ENCODE peak calls at places on chromosomes 11 and 22, in seven cellular contexts. One of them, this sample, is unnamed.
A peak's percentile ranks its signal among the peaks of the same experiment; 100 is the strongest.

GRCh38 chr11:112364962-112365481 is 104.4 kb upstream of the PLET1 start:
- DNase-seq in H54: no peak
- DNase-seq in fibroblast of lung: peak; percentile 95
- DNase-seq in astrocyte of the spinal cord: peak; percentile 88
- DNase-seq in fibroblast of the conjunctiva: peak; percentile 85
- DNase-seq in HFFc6: peak; percentile 95
- DNase-seq in NCI-H2081: no peak
- DNase-seq in this sample: peak; percentile 63

GRCh38 chr11:8287297-8288070 is 23.8 kb upstream of the LMO1 start:
- DNase-seq in HFFc6: no peak
- DNase-seq in H54: no peak
- DNase-seq in astrocyte of the spinal cord: no peak
- DNase-seq in fibroblast of lung: no peak
- DNase-seq in fibroblast of the conjunctiva: no peak
- DNase-seq in NCI-H2081: no peak
- DNase-seq in this sample: no peak

GRCh38 chr11:43697679-43698078 is 17.1 kb downstream of the HSD17B12 start:
- DNase-seq in HFFc6: no peak
- DNase-seq in fibroblast of the conjunctiva: no peak
- DNase-seq in fibroblast of lung: peak; percentile 25
- DNase-seq in H54: no peak
- DNase-seq in NCI-H2081: no peak
- DNase-seq in astrocyte of the spinal cord: peak; percentile 20
- DNase-seq in this sample: no peak

GRCh38 chr11:32440372-32440888 is 5.1 kb upstream of the WT1 start:
- DNase-seq in fibroblast of lung: no peak
- DNase-seq in NCI-H2081: no peak
- DNase-seq in H54: no peak
- DNase-seq in astrocyte of the spinal cord: peak; percentile 28
- DNase-seq in fibroblast of the conjunctiva: no peak
- DNase-seq in HFFc6: no peak
- DNase-seq in this sample: no peak

GRCh38 chr11:15967966-15968365 is 388.4 kb downstream of the SOX6 start:
- DNase-seq in HFFc6: no peak
- DNase-seq in fibroblast of lung: peak; percentile 91
- DNase-seq in fibroblast of the conjunctiva: peak; percentile 75
- DNase-seq in astrocyte of the spinal cord: peak; percentile 63
- DNase-seq in NCI-H2081: no peak
- DNase-seq in H54: no peak
- DNase-seq in this sample: peak; percentile 89

GRCh38 chr11:73312806-73313403 is 4.8 kb downstream of the ARHGEF17 start:
- DNase-seq in H54: no peak
- DNase-seq in NCI-H2081: no peak
- DNase-seq in HFFc6: peak; percentile 42
- DNase-seq in fibroblast of lung: peak; percentile 67
- DNase-seq in fibroblast of the conjunctiva: no peak
- DNase-seq in astrocyte of the spinal cord: peak; percentile 72
- DNase-seq in this sample: no peak

GRCh38 chr22:49642331-49642730 is 185.3 kb downstream of the BRD1 start:
- DNase-seq in fibroblast of the conjunctiva: no peak
- DNase-seq in fibroblast of lung: no peak
- DNase-seq in H54: no peak
- DNase-seq in NCI-H2081: no peak
- DNase-seq in HFFc6: no peak
- DNase-seq in astrocyte of the spinal cord: no peak
- DNase-seq in this sample: no peak

GRCh38 chr11:44575962-44576361 is 10.5 kb downstream of the CD82 start:
- DNase-seq in HFFc6: no peak
- DNase-seq in fibroblast of the conjunctiva: no peak
- DNase-seq in NCI-H2081: no peak
- DNase-seq in fibroblast of lung: no peak
- DNase-seq in astrocyte of the spinal cord: no peak
- DNase-seq in H54: no peak
- DNase-seq in this sample: no peak

GRCh38 chr11:48237727-48238126 is 7.2 kb upstream of the OR4X2 start:
- DNase-seq in fibroblast of lung: no peak
- DNase-seq in fibroblast of the conjunctiva: no peak
- DNase-seq in NCI-H2081: no peak
- DNase-seq in HFFc6: no peak
- DNase-seq in H54: no peak
- DNase-seq in astrocyte of the spinal cord: no peak
- DNase-seq in this sample: no peak

GRCh38 chr11:121863126-121863525 is 252.9 kb downstream of the BLID start:
- DNase-seq in HFFc6: no peak
- DNase-seq in NCI-H2081: no peak
- DNase-seq in fibroblast of the conjunctiva: no peak
- DNase-seq in H54: no peak
- DNase-seq in fibroblast of lung: no peak
- DNase-seq in astrocyte of the spinal cord: no peak
- DNase-seq in this sample: no peak

GRCh38 chr11:129598378-129598777 is 217.3 kb upstream of the TMEM45B start:
- DNase-seq in HFFc6: no peak
- DNase-seq in astrocyte of the spinal cord: no peak
- DNase-seq in fibroblast of lung: no peak
- DNase-seq in H54: no peak
- DNase-seq in NCI-H2081: no peak
- DNase-seq in fibroblast of the conjunctiva: no peak
- DNase-seq in this sample: no peak

GRCh38 chr11:62925745-62926668 is 4.8 kb upstream of the CHRM1 start:
- DNase-seq in NCI-H2081: no peak
- DNase-seq in H54: no peak
- DNase-seq in fibroblast of the conjunctiva: no peak
- DNase-seq in astrocyte of the spinal cord: no peak
- DNase-seq in HFFc6: no peak
- DNase-seq in fibroblast of lung: no peak
- DNase-seq in this sample: no peak

GRCh38 chr11:65435981-65436411 is 13.4 kb downstream of the NEAT1 start:
- DNase-seq in fibroblast of the conjunctiva: no peak
- DNase-seq in NCI-H2081: no peak
- DNase-seq in HFFc6: no peak
- DNase-seq in H54: no peak
- DNase-seq in fibroblast of lung: peak; percentile 51
- DNase-seq in astrocyte of the spinal cord: peak; percentile 43
- DNase-seq in this sample: peak; percentile 52

GRCh38 chr11:118918128-118918685 is 7.5 kb downstream of the BCL9L start:
- DNase-seq in NCI-H2081: peak; percentile 82
- DNase-seq in H54: no peak
- DNase-seq in fibroblast of the conjunctiva: peak; percentile 94
- DNase-seq in HFFc6: peak; percentile 97
- DNase-seq in astrocyte of the spinal cord: peak; percentile 94
- DNase-seq in fibroblast of lung: peak; percentile 97
- DNase-seq in this sample: peak; percentile 92

GRCh38 chr11:638616-639323 is 1.7 kb downstream of the DRD4 start:
- DNase-seq in NCI-H2081: no peak
- DNase-seq in HFFc6: no peak
- DNase-seq in fibroblast of the conjunctiva: no peak
- DNase-seq in fibroblast of lung: no peak
- DNase-seq in H54: no peak
- DNase-seq in astrocyte of the spinal cord: peak; percentile 29
- DNase-seq in this sample: no peak

GRCh38 chr11:76599041-76600013 is 71.2 kb downstream of the LRRC32 start:
- DNase-seq in H54: no peak
- DNase-seq in HFFc6: no peak
- DNase-seq in fibroblast of lung: no peak
- DNase-seq in astrocyte of the spinal cord: peak; percentile 72
- DNase-seq in fibroblast of the conjunctiva: no peak
- DNase-seq in NCI-H2081: no peak
- DNase-seq in this sample: peak; percentile 66